ENCODE peak calls at places on chromosomes 13 and 19, in seven cellular contexts. T is OCI-LY7, S is H9, B is heart right ventricle, A is fibroblast of mammary gland, W is MCF 10A, Z is esophagus squamous epithelium. C is an unnamed sample.

GRCh38 chr13:48839171-48839570 is 136.5 kb upstream of the FNDC3A start:
- DNase-seq in A (no peak), B (no peak), T (no peak), Z (no peak), W (no peak), S (no peak), C (no peak)

GRCh38 chr13:50319603-50320296 is 304.5 kb downstream of the KCNRG start:
- DNase-seq in A (peak), B (peak), Z (no peak), S (no peak), W (peak), T (no peak), C (no peak)

GRCh38 chr13:49066856-49067255 is 91.1 kb downstream of the FNDC3A start:
- DNase-seq in S (no peak), B (no peak), T (no peak), Z (no peak), A (no peak), W (no peak), C (no peak)

GRCh38 chr13:76848596-76848995 is 37.6 kb downstream of the KCTD12 start:
- DNase-seq in S (no peak), A (peak), B (no peak), W (peak), Z (no peak), T (no peak), C (no peak)

GRCh38 chr19:47430041-47430802 is 10.9 kb upstream of the MEIS3 start:
- DNase-seq in T (no peak), Z (no peak), S (peak), W (no peak), B (no peak), A (peak), C (no peak)

GRCh38 chr13:26872444-26873173 is 112.0 kb upstream of the GPR12 start:
- DNase-seq in Z (no peak), S (peak), A (peak), T (peak), W (peak), B (peak), C (peak)

GRCh38 chr13:76925115-76925514 is 23.2 kb upstream of the ACOD1 start:
- DNase-seq in Z (no peak), B (no peak), T (no peak), W (no peak), A (no peak), S (no peak), C (no peak)

GRCh38 chr13:46728777-46729176 is 68.2 kb downstream of the ESD start:
- DNase-seq in Z (no peak), W (peak), S (no peak), B (no peak), T (peak), A (peak), C (no peak)

GRCh38 chr13:92804346-92804745 is 422.3 kb upstream of the GPC6 start:
- DNase-seq in S (no peak), Z (no peak), W (peak), A (peak), B (no peak), T (no peak), C (no peak)

GRCh38 chr19:1265611-1266115 is 3.5 kb upstream of the CIRBP start:
- DNase-seq in S (no peak), A (peak), Z (no peak), B (peak), W (no peak), T (no peak), C (no peak)

GRCh38 chr13:113861433-113862030 is 2.3 kb downstream of the GAS6 start:
- DNase-seq in W (peak), B (no peak), S (peak), T (no peak), A (no peak), Z (no peak), C (no peak)

GRCh38 chr19:33124207-33125098 is 7.5 kb upstream of the WDR88 start:
- DNase-seq in T (no peak), Z (no peak), S (no peak), A (no peak), B (no peak), W (no peak), C (no peak)

GRCh38 chr13:114121496-114122466 is 10.6 kb downstream of the RASA3 start:
- DNase-seq in Z (no peak), T (no peak), A (no peak), B (no peak), W (no peak), S (no peak), C (no peak)

GRCh38 chr19:55358943-55359908 is 3.8 kb downstream of the GARIN5B start:
- DNase-seq in A (no peak), B (no peak), T (no peak), W (peak), S (no peak), Z (no peak), C (no peak)

GRCh38 chr13:85638815-85639393 is 160.3 kb downstream of the SLITRK6 start:
- DNase-seq in S (no peak), T (no peak), A (no peak), B (no peak), W (no peak), Z (no peak), C (no peak)

GRCh38 chr13:113816248-113816924 is 47.5 kb downstream of the GAS6 start:
- DNase-seq in Z (no peak), A (peak), S (no peak), W (no peak), T (no peak), B (no peak), C (no peak)

GRCh38 chr13:29791997-29792775 is 58.2 kb downstream of the UBL3 start:
- DNase-seq in T (no peak), B (no peak), W (no peak), Z (no peak), A (no peak), S (no peak), C (no peak)

GRCh38 chr19:1920644-1921043 is 15.4 kb downstream of the ADAT3 start:
- DNase-seq in B (no peak), A (no peak), S (no peak), Z (no peak), W (no peak), T (no peak), C (no peak)

GRCh38 chr13:41193919-41194824 is at the start of gene KBTBD7:
- DNase-seq in W (peak), A (peak), T (peak), S (peak), B (peak), Z (peak), C (peak)

GRCh38 chr13:107216046-107216715 is 648.2 kb upstream of the ARGLU1 start:
- DNase-seq in A (no peak), W (peak), T (no peak), Z (no peak), S (no peak), B (no peak), C (no peak)

GRCh38 chr19:48565090-48565489 is 13.1 kb downstream of the SULT2B1 start:
- DNase-seq in W (peak), Z (no peak), A (peak), T (no peak), B (no peak), S (no peak), C (no peak)

GRCh38 chr19:32453736-32454135 is 48.2 kb downstream of the DPY19L3 start:
- DNase-seq in W (peak), T (no peak), Z (no peak), S (no peak), A (peak), B (no peak), C (no peak)

GRCh38 chr13:75927183-75927582 is 291.1 kb downstream of the LMO7 start:
- DNase-seq in Z (no peak), T (no peak), A (no peak), B (no peak), W (no peak), S (no peak), C (no peak)

GRCh38 chr19:34364830-34365462 is at the start of gene GPI:
- DNase-seq in B (peak), A (peak), Z (no peak), W (peak), T (peak), S (peak), C (no peak)

GRCh38 chr19:4138445-4138844 is 14.5 kb upstream of the MAP2K2 start:
- DNase-seq in B (no peak), Z (no peak), T (no peak), S (no peak), A (no peak), W (no peak), C (no peak)

DNA sequence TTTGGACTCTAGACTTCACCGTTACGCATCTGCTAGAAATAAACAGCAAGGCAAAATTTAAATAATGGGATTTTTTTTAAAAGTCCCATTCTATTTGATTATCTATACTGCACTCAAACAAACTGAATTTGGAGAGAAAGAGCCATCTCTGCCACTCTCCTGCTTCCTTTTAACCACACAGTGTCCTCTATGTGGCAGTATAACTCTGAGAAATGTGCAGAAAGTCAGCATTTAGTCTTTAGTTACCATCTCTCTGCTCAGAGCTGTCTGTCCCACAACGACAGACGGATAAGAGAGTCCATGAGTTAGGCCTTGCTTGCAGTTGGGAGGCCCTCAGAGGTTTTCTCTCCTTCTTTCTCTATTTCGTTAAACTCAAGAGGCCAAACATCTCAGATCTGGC is 21.2 kb downstream of the CCNA1 start:
- DNase-seq in W (peak), A (peak), Z (no peak), T (peak), S (no peak), B (no peak), C (no peak)
- TF ChIP-seq CTCF in W (no peak), A (peak), Z (peak), T (peak), S (peak), B (peak), C (no peak)

DNA sequence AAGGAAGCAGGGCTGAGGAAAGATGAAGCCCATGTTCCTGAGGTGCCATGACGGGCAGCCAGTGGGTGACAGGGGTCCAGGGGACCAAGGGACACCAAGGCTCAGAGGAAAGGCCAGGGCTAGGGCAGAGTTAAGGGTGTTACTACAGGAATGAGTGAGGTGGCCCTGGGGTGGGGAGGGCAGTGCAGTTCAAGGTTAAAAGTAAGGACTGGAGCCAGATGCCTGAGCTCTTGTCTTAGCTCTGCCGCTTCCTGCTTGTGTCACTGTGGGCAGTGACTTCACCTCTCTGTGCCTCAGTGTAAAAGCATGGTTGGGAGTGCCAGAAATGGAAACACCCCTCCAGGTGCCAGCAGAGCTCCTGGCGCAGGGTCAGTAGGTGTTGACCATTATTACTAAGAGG is 4.9 kb upstream of the ETV2 start:
- DNase-seq in S (no peak), Z (no peak), W (no peak), A (no peak), T (no peak), B (no peak), C (no peak)
- TF ChIP-seq CTCF in S (no peak), Z (no peak), W (no peak), A (no peak), T (no peak), B (no peak), C (no peak)

GRCh38 chr19:37692956-37693660 is 26.5 kb downstream of the ZNF607 start:
- DNase-seq in T (no peak), B (no peak), W (no peak), Z (no peak), S (no peak), A (no peak), C (no peak)

GRCh38 chr19:37695144-37695899 is 24.2 kb downstream of the ZNF607 start:
- DNase-seq in A (no peak), Z (no peak), T (no peak), S (peak), B (no peak), W (no peak), C (no peak)

DNA sequence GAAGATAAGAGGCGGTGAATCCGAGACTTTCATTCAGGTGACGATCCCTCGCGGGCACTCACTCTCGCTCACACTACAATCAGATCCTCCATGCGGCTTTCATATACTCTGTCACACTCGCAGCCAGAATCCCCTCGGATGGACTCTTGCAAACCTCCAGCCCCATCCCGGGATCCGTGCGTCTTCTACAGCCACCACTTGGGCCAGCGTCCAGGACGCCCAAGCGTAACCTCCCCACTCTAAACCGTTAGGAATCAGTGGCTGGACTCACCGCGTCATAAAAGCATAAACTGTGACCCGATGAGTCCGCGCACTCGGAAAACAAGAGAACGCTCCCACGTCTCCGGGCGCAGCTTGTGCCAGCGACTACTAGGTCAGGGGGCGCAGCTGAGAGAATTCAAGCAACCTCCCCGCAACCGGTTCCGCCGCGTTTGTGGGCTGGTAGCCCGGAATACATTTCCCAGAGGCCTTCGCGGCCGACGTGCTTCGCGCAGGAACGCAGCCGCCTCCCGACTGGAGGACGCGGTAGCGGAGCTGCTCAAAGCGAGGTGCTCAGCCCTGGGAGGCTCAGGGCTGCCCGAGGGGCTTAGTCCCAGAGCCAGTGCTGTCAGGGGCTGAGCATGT is 27.6 kb downstream of the ZNF607 start:
- DNase-seq in W (no peak), T (peak), A (peak), Z (peak), S (peak), B (peak), C (peak)
- TF ChIP-seq CTCF in W (no peak), T (no peak), A (no peak), Z (no peak), S (peak), B (no peak), C (no peak)

GRCh38 chr19:23528376-23528775 is 133.1 kb upstream of the ZNF91 start:
- DNase-seq in S (no peak), W (no peak), T (no peak), B (no peak), A (no peak), Z (no peak), C (no peak)

GRCh38 chr19:23527797-23528196 is 132.5 kb upstream of the ZNF91 start:
- DNase-seq in T (peak), B (no peak), W (no peak), S (no peak), Z (no peak), A (no peak), C (no peak)

GRCh38 chr19:23526302-23526701 is 131.0 kb upstream of the ZNF91 start:
- DNase-seq in T (no peak), S (no peak), A (no peak), B (no peak), W (no peak), Z (no peak), C (no peak)

GRCh38 chr19:23531231-23531790 is 136.0 kb upstream of the ZNF91 start:
- DNase-seq in Z (no peak), S (no peak), T (no peak), W (no peak), A (no peak), B (no peak), C (no peak)

GRCh38 chr19:23531976-23532375 is 136.7 kb upstream of the ZNF91 start:
- DNase-seq in W (no peak), B (no peak), S (no peak), Z (no peak), A (no peak), T (no peak), C (no peak)
- TF ChIP-seq CTCF in W (no peak), B (no peak), S (no peak), Z (no peak), A (no peak), T (no peak), C (no peak)

GRCh38 chr13:102729560-102730275 is 34.9 kb upstream of the METTL21C start:
- DNase-seq in T (no peak), A (peak), B (no peak), S (no peak), Z (no peak), W (peak), C (no peak)

GRCh38 chr13:102726430-102726829 is 31.6 kb upstream of the METTL21C start:
- DNase-seq in W (peak), S (no peak), A (peak), B (no peak), Z (no peak), T (peak), C (no peak)

GRCh38 chr13:102721800-102722231 is 27.0 kb upstream of the METTL21C start:
- DNase-seq in Z (no peak), A (peak), T (no peak), W (peak), B (no peak), S (no peak), C (no peak)

DNA sequence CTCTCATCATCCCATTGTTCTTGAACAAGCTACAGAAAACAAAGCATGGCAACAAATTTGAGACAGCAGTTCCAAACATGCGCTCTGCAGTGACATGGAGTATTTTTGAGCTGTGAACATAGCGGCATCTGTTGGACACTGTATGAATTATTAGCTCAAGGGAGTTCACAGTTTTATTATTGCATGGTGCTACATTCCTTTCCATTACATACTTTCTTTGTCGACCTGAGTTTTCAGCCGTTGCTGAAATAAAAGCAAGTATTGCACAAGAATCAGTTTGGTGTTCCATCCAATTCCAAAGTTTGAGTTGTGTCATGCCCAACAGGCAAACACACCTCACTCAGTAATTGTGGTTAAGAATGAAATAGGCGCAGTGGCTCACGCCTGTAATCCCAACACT is 30.1 kb upstream of the METTL21C start:
- DNase-seq in W (peak), A (peak), S (no peak), T (peak), B (no peak), Z (no peak), C (no peak)
- TF ChIP-seq CTCF in W (peak), A (peak), S (no peak), T (peak), B (no peak), Z (peak), C (no peak)

DNA sequence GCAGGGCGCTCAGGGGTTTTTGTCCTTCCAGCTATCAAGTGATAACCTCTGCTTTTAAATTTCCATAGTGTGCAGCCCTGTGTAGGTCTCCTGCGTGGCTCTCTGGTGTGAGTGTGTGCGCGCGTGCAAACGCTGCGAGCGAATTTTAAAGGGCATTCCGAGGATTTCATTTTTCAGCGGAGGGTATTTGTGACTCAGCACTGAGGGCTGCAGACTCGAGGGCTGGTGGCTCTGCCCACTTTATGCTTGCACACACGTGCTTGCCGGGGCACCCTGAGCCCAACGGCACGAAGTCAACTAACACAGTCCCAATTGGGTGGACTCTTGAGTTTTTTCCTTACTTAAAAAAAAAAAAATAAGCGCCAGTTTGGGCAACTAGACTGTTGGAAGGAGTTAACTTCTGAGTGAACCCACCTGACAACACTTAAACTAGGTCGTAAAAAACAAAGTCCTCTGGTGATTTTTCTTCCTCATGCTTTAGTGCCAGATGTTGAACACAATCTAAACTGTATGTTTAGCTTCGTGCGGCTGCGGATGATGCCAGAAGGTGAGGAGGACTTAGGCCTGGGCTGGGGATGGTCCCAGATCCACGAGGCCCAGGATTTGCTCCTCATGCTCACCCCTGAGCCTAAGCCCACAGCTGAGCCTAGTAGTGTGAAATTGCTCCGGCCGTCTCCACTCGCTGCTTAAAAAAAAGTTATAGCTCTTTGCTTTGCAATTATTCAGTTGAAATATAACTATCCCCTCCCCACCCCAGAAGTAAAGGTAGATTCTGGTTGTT is 2.1 kb downstream of the FGF9 start:
- DNase-seq in W (no peak), T (no peak), Z (no peak), B (no peak), A (no peak), S (no peak), C (no peak)
- TF ChIP-seq CTCF in W (no peak), T (peak), Z (no peak), B (no peak), A (no peak), S (no peak), C (no peak)

GRCh38 chr13:39684531-39685137 is 29.2 kb downstream of the COG6 start:
- DNase-seq in W (peak), B (no peak), Z (no peak), T (peak), S (no peak), A (peak), C (no peak)
- TF ChIP-seq CTCF in W (peak), B (no peak), Z (no peak), T (peak), S (peak), A (no peak), C (no peak)

GRCh38 chr19:43502419-43502976 is 2.0 kb downstream of the PHLDB3 start:
- DNase-seq in A (no peak), Z (no peak), B (no peak), S (no peak), W (no peak), T (no peak), C (no peak)

GRCh38 chr19:43504426-43505185 is at the start of gene PHLDB3:
- DNase-seq in W (no peak), T (no peak), B (peak), A (no peak), Z (no peak), S (peak), C (no peak)

GRCh38 chr19:43501661-43502418 is 2.7 kb downstream of the PHLDB3 start:
- DNase-seq in Z (no peak), S (peak), A (no peak), W (no peak), B (no peak), T (no peak), C (no peak)

GRCh38 chr19:43505186-43505456 is 575 bp upstream of the PHLDB3 start:
- DNase-seq in B (no peak), W (no peak), Z (no peak), A (no peak), T (no peak), S (no peak), C (no peak)

GRCh38 chr19:43503501-43504425 is 783 bp downstream of the PHLDB3 start:
- DNase-seq in S (peak), W (peak), B (peak), Z (peak), T (peak), A (peak), C (peak)
- TF ChIP-seq CTCF in S (peak), W (no peak), B (no peak), Z (no peak), T (peak), A (no peak), C (no peak)